ENCODE peak calls at places on chromosomes 11 and 22, in six cellular contexts. I is osteocyte; A is CD8-positive, alpha-beta memory T cell; H is HTR-8/SVneo; Q is Calu3; M is HuH-7. N is an unnamed sample.

GRCh38 chr11:113400631-113401230 is 13.2 kb downstream of the ANKK1 start:
- DNase-seq in I (no peak), A (no peak), H (no peak), Q (no peak), M (no peak), N (no peak)

GRCh38 chr22:23268139-23268712 is 87.9 kb downstream of the BCR start:
- DNase-seq in I (no peak), A (no peak), H (no peak), Q (no peak), M (no peak), N (no peak)

GRCh38 chr11:57679396-57679795 is 11.5 kb downstream of the ZDHHC5 start:
- DNase-seq in I (no peak), A (no peak), H (no peak), Q (no peak), M (no peak), N (no peak)

GRCh38 chr22:19902245-19902699 is 39.3 kb upstream of the COMT start:
- DNase-seq in I (no peak), A (no peak), H (no peak), Q (no peak), M (no peak), N (no peak)

GRCh38 chr11:110710520-110711381 is 1.5 kb downstream of the ARHGAP20 start:
- DNase-seq in I (no peak), A (no peak), H (peak), Q (no peak), M (no peak), N (peak)

GRCh38 chr11:111283945-111284481 is 14.3 kb upstream of the POU2AF3 start:
- DNase-seq in I (no peak), A (no peak), H (no peak), Q (peak), M (no peak), N (no peak)

GRCh38 chr11:96114178-96115070 is 190.5 kb upstream of the MTMR2 start:
- DNase-seq in I (no peak), A (no peak), H (no peak), Q (no peak), M (no peak), N (no peak)

GRCh38 chr11:83689062-83689461 is 402.9 kb upstream of the CCDC90B start:
- DNase-seq in I (no peak), A (no peak), H (no peak), Q (no peak), M (no peak), N (no peak)

GRCh38 chr22:30268331-30268730 is 1.7 kb upstream of the OSM start:
- DNase-seq in I (no peak), A (no peak), H (no peak), Q (no peak), M (no peak), N (no peak)

GRCh38 chr11:128269466-128269865 is 317.9 kb downstream of the ETS1 start:
- DNase-seq in I (no peak), A (no peak), H (no peak), Q (no peak), M (no peak), N (no peak)

GRCh38 chr22:50683086-50683993 is 10.7 kb downstream of the SHANK3 start:
- DNase-seq in I (peak), A (no peak), H (no peak), Q (no peak), M (peak), N (peak)

GRCh38 chr11:72812968-72813739 is 1.1 kb upstream of the ATG16L2 start:
- DNase-seq in I (no peak), A (peak), H (peak), Q (peak), M (peak), N (peak)

GRCh38 chr22:23563111-23563510 is 17.0 kb downstream of the IGLL1 start:
- DNase-seq in I (no peak), A (no peak), H (no peak), Q (no peak), M (no peak), N (no peak)

N was measured in B cell.